ENCODE peak calls at places on chromosomes 6 and 20, in five cellular contexts. V is EL, W is adrenal gland, B is nephron progenitor cell, R is glomerular endothelial cell. T is an unnamed sample.

GRCh38 chr20:45911486-45912343 is at the start of gene PLTP:
- DNase-seq in V (peak; percentile 69), W (peak; percentile 84), B (peak; percentile 80), R (no peak), T (peak; percentile 78)

GRCh38 chr6:169847141-169847674 is 95.8 kb downstream of the ERMARD start:
- DNase-seq in V (no peak), W (peak; percentile 15), B (no peak), R (no peak), T (no peak)

GRCh38 chr6:50845499-50846108 is 26.9 kb downstream of the TFAP2B start:
- DNase-seq in V (no peak), W (no peak), B (no peak), R (no peak), T (no peak)

GRCh38 chr6:111724505-111724904 is 118.8 kb upstream of the TRAF3IP2 start:
- DNase-seq in V (no peak), W (no peak), B (no peak), R (no peak), T (no peak)

GRCh38 chr6:169852504-169853195 is 101.2 kb downstream of the ERMARD start:
- DNase-seq in V (no peak), W (no peak), B (no peak), R (no peak), T (no peak)

GRCh38 chr6:23650676-23651075 is 475.3 kb upstream of the NRSN1 start:
- DNase-seq in V (no peak), W (no peak), B (peak; percentile 13), R (no peak), T (no peak)

GRCh38 chr6:125193208-125193607 is 39.6 kb downstream of the TPD52L1 start:
- DNase-seq in V (no peak), W (no peak), B (no peak), R (no peak), T (peak; percentile 30)

GRCh38 chr6:26311012-26311384 is 54.0 kb upstream of the BTN3A2 start:
- DNase-seq in V (peak; percentile 79), W (peak; percentile 70), B (peak; percentile 30), R (no peak), T (peak; percentile 64)

GRCh38 chr6:128569737-128570438 is 49.5 kb upstream of the PTPRK start:
- DNase-seq in V (peak; percentile 98), W (no peak), B (no peak), R (no peak), T (peak; percentile 96)